ENCODE peak calls at places on chromosomes 16 and 17, in seven cellular contexts. One of them, this sample, is unnamed.

GRCh38 chr16:72942021-72942420 is 105.9 kb downstream of the ZFHX3 start:
- DNase-seq in CD4-positive, alpha-beta memory T cell: no peak
- DNase-seq in left ventricle myocardium inferior: no peak
- DNase-seq in BE2C: no peak
- DNase-seq in transverse colon: no peak
- DNase-seq in adipocyte: no peak
- DNase-seq in heart right ventricle: no peak
- DNase-seq in this sample: no peak

GRCh38 chr17:15660077-15660476 is 24.0 kb downstream of the TRIM16 start:
- DNase-seq in heart right ventricle: peak; percentile 50
- DNase-seq in BE2C: no peak
- DNase-seq in CD4-positive, alpha-beta memory T cell: no peak
- DNase-seq in transverse colon: no peak
- DNase-seq in left ventricle myocardium inferior: no peak
- DNase-seq in adipocyte: no peak
- DNase-seq in this sample: no peak

GRCh38 chr16:78763821-78764440 is 664.5 kb downstream of the WWOX start:
- DNase-seq in BE2C: no peak
- DNase-seq in transverse colon: no peak
- DNase-seq in CD4-positive, alpha-beta memory T cell: no peak
- DNase-seq in adipocyte: no peak
- DNase-seq in left ventricle myocardium inferior: no peak
- DNase-seq in heart right ventricle: no peak
- DNase-seq in this sample: no peak

GRCh38 chr16:2028146-2028545 is 1.4 kb downstream of the NHERF2 start:
- DNase-seq in CD4-positive, alpha-beta memory T cell: no peak
- DNase-seq in transverse colon: no peak
- DNase-seq in heart right ventricle: no peak
- DNase-seq in left ventricle myocardium inferior: no peak
- DNase-seq in adipocyte: no peak
- DNase-seq in BE2C: no peak
- DNase-seq in this sample: no peak

GRCh38 chr16:3129137-3130131 is 5.4 kb upstream of the ZNF213 start:
- DNase-seq in adipocyte: peak; percentile 94
- DNase-seq in transverse colon: peak; percentile 74
- DNase-seq in heart right ventricle: peak; percentile 84
- DNase-seq in CD4-positive, alpha-beta memory T cell: peak; percentile 89
- DNase-seq in left ventricle myocardium inferior: peak; percentile 63
- DNase-seq in BE2C: peak; percentile 87
- DNase-seq in this sample: peak; percentile 78

GRCh38 chr16:11679941-11680911 is 12.0 kb downstream of the SNN start:
- DNase-seq in heart right ventricle: no peak
- DNase-seq in CD4-positive, alpha-beta memory T cell: no peak
- DNase-seq in transverse colon: no peak
- DNase-seq in left ventricle myocardium inferior: no peak
- DNase-seq in BE2C: no peak
- DNase-seq in adipocyte: no peak
- DNase-seq in this sample: no peak

GRCh38 chr17:17216776-17217175 is 10.6 kb upstream of the PLD6 start:
- DNase-seq in transverse colon: no peak
- DNase-seq in heart right ventricle: no peak
- DNase-seq in CD4-positive, alpha-beta memory T cell: no peak
- DNase-seq in BE2C: no peak
- DNase-seq in left ventricle myocardium inferior: no peak
- DNase-seq in adipocyte: no peak
- DNase-seq in this sample: no peak

GRCh38 chr17:81192386-81193050 is 26.5 kb upstream of the AATK start:
- DNase-seq in adipocyte: no peak
- DNase-seq in BE2C: peak; percentile 21
- DNase-seq in transverse colon: no peak
- DNase-seq in CD4-positive, alpha-beta memory T cell: no peak
- DNase-seq in left ventricle myocardium inferior: no peak
- DNase-seq in heart right ventricle: no peak
- DNase-seq in this sample: no peak

GRCh38 chr17:75876938-75877751 is 1.2 kb downstream of the TRIM47 start:
- DNase-seq in transverse colon: peak; percentile 88
- DNase-seq in heart right ventricle: peak; percentile 97
- DNase-seq in adipocyte: peak; percentile 97
- DNase-seq in CD4-positive, alpha-beta memory T cell: peak; percentile 21
- DNase-seq in BE2C: peak; percentile 75
- DNase-seq in left ventricle myocardium inferior: peak; percentile 96
- DNase-seq in this sample: peak; percentile 85

GRCh38 chr16:15961557-15962205 is 12.3 kb downstream of the ABCC1 start:
- DNase-seq in adipocyte: no peak
- DNase-seq in CD4-positive, alpha-beta memory T cell: peak; percentile 69
- DNase-seq in BE2C: no peak
- DNase-seq in left ventricle myocardium inferior: no peak
- DNase-seq in transverse colon: no peak
- DNase-seq in heart right ventricle: no peak
- DNase-seq in this sample: no peak

GRCh38 chr17:28206292-28206691 is 112.7 kb upstream of the TMEM97 start:
- DNase-seq in adipocyte: no peak
- DNase-seq in left ventricle myocardium inferior: no peak
- DNase-seq in transverse colon: no peak
- DNase-seq in CD4-positive, alpha-beta memory T cell: no peak
- DNase-seq in heart right ventricle: no peak
- DNase-seq in BE2C: no peak
- DNase-seq in this sample: no peak

GRCh38 chr17:35713069-35713728 is 18.2 kb upstream of the RASL10B start:
- DNase-seq in BE2C: peak; percentile 44
- DNase-seq in CD4-positive, alpha-beta memory T cell: no peak
- DNase-seq in transverse colon: no peak
- DNase-seq in heart right ventricle: peak; percentile 51
- DNase-seq in left ventricle myocardium inferior: no peak
- DNase-seq in adipocyte: peak; percentile 80
- DNase-seq in this sample: no peak

GRCh38 chr16:21656795-21657768 is 4.7 kb upstream of the IGSF6 start:
- DNase-seq in CD4-positive, alpha-beta memory T cell: peak; percentile 64
- DNase-seq in left ventricle myocardium inferior: no peak
- DNase-seq in BE2C: peak; percentile 43
- DNase-seq in heart right ventricle: peak; percentile 34
- DNase-seq in adipocyte: peak; percentile 84
- DNase-seq in transverse colon: no peak
- DNase-seq in this sample: no peak

GRCh38 chr17:48497103-48497502 is 33.7 kb downstream of the HOXB1 start:
- DNase-seq in left ventricle myocardium inferior: no peak
- DNase-seq in transverse colon: no peak
- DNase-seq in BE2C: no peak
- DNase-seq in heart right ventricle: no peak
- DNase-seq in adipocyte: no peak
- DNase-seq in CD4-positive, alpha-beta memory T cell: no peak
- DNase-seq in this sample: no peak

GRCh38 chr17:42623732-42624596 is 14.5 kb downstream of the TUBG1 start:
- DNase-seq in CD4-positive, alpha-beta memory T cell: no peak
- DNase-seq in left ventricle myocardium inferior: no peak
- DNase-seq in transverse colon: peak; percentile 42
- DNase-seq in adipocyte: no peak
- DNase-seq in BE2C: no peak
- DNase-seq in heart right ventricle: no peak
- DNase-seq in this sample: no peak

GRCh38 chr16:25692307-25692706 is 548 bp downstream of the HS3ST4 start:
- DNase-seq in heart right ventricle: no peak
- DNase-seq in transverse colon: no peak
- DNase-seq in adipocyte: no peak
- DNase-seq in left ventricle myocardium inferior: no peak
- DNase-seq in CD4-positive, alpha-beta memory T cell: no peak
- DNase-seq in BE2C: no peak
- DNase-seq in this sample: no peak

GRCh38 chr17:81665205-81666091 is 957 bp downstream of the OXLD1 start:
- DNase-seq in adipocyte: peak; percentile 25
- DNase-seq in BE2C: no peak
- DNase-seq in transverse colon: peak; percentile 39
- DNase-seq in CD4-positive, alpha-beta memory T cell: peak; percentile 28
- DNase-seq in left ventricle myocardium inferior: no peak
- DNase-seq in heart right ventricle: no peak
- DNase-seq in this sample: peak; percentile 62

GRCh38 chr17:27296427-27296979 is 2.6 kb downstream of the WSB1 start:
- DNase-seq in CD4-positive, alpha-beta memory T cell: no peak
- DNase-seq in left ventricle myocardium inferior: no peak
- DNase-seq in BE2C: no peak
- DNase-seq in transverse colon: no peak
- DNase-seq in adipocyte: peak; percentile 87
- DNase-seq in heart right ventricle: no peak
- DNase-seq in this sample: no peak

GRCh38 chr16:88463411-88463810 is 10.3 kb downstream of the ZFPM1 start:
- DNase-seq in BE2C: no peak
- DNase-seq in left ventricle myocardium inferior: no peak
- DNase-seq in CD4-positive, alpha-beta memory T cell: no peak
- DNase-seq in transverse colon: no peak
- DNase-seq in adipocyte: no peak
- DNase-seq in heart right ventricle: no peak
- DNase-seq in this sample: no peak

GRCh38 chr16:13036600-13036999 is 135.2 kb downstream of the SHISA9 start:
- DNase-seq in adipocyte: peak; percentile 73
- DNase-seq in heart right ventricle: peak; percentile 37
- DNase-seq in transverse colon: no peak
- DNase-seq in CD4-positive, alpha-beta memory T cell: peak; percentile 1
- DNase-seq in BE2C: no peak
- DNase-seq in left ventricle myocardium inferior: peak; percentile 19
- DNase-seq in this sample: no peak

GRCh38 chr17:58536541-58536940 is 22.1 kb upstream of the MTMR4 start:
- DNase-seq in CD4-positive, alpha-beta memory T cell: no peak
- DNase-seq in heart right ventricle: no peak
- DNase-seq in left ventricle myocardium inferior: no peak
- DNase-seq in adipocyte: no peak
- DNase-seq in transverse colon: no peak
- DNase-seq in BE2C: no peak
- DNase-seq in this sample: no peak

DNA sequence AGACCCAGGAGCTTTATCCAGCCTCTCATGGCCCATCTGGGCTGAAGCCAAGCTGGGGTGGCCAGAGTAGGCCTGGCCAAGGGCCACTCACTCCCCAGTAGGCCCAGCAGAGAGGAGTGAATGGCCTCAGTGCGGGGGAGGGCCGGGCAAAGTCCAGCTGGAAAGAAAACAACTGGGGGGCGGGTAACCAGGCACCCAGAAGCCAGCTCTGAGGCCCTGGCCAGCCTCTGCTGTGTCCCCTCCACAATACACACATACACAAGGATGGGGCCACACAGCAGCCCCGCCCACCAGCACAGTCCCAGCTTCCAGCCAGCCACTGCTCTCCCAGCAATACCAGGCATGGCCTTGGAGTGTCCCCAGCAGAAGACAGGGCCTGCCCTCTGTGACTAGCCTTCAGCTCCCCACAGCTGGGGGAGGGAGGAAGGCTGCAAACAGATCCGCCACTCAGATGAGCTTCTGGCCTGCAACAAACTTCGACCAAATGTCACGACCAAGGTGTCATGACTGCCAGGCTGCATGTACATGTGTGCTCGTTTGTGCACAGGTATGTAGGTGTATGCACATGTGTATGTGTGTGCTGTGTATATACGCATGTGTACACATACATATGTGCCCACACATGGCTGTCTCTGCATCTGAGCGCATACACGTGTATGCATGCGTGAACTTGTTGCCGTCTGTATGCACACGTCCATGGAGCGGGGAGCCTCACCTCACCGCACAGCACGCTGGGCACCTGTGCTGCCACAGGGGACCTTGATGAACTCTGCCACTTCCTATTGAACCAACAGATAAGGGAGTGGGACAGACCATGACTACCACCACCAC is 5.0 kb downstream of the CARHSP1 start:
- DNase-seq in left ventricle myocardium inferior: peak; percentile 45
- DNase-seq in transverse colon: peak; percentile 71
- DNase-seq in heart right ventricle: no peak
- DNase-seq in CD4-positive, alpha-beta memory T cell: no peak
- DNase-seq in BE2C: peak; percentile 57
- DNase-seq in adipocyte: no peak
- DNase-seq in this sample: no peak
- H3K4me1 ChIP-seq in left ventricle myocardium inferior: peaks cover 100% of the 10 kb centered on the region
- H3K4me1 ChIP-seq in transverse colon: peaks cover 55% of the 10 kb centered on the region
- H3K4me1 ChIP-seq in heart right ventricle: peaks cover 82% of the 10 kb centered on the region
- H3K4me1 ChIP-seq in CD4-positive, alpha-beta memory T cell: peaks cover 44% of the 10 kb centered on the region
- H3K4me1 ChIP-seq in BE2C: peaks cover 15% of the 10 kb centered on the region
- H3K4me1 ChIP-seq in adipocyte: peaks cover 73% of the 10 kb centered on the region
- H3K4me1 ChIP-seq in this sample: peaks cover 83% of the 10 kb centered on the region

GRCh38 chr17:78908426-78908825 is 5.4 kb upstream of the CEP295NL start:
- DNase-seq in left ventricle myocardium inferior: no peak
- DNase-seq in BE2C: no peak
- DNase-seq in adipocyte: no peak
- DNase-seq in CD4-positive, alpha-beta memory T cell: no peak
- DNase-seq in heart right ventricle: no peak
- DNase-seq in transverse colon: no peak
- DNase-seq in this sample: no peak
- H3K4me1 ChIP-seq in left ventricle myocardium inferior: peaks cover 58% of the 10 kb centered on the region
- H3K4me1 ChIP-seq in BE2C: peaks cover 4% of the 10 kb centered on the region
- H3K4me1 ChIP-seq in adipocyte: peaks cover 26% of the 10 kb centered on the region
- H3K4me1 ChIP-seq in CD4-positive, alpha-beta memory T cell: peaks cover 3% of the 10 kb centered on the region
- H3K4me1 ChIP-seq in heart right ventricle: peaks cover 41% of the 10 kb centered on the region
- H3K4me1 ChIP-seq in transverse colon: peaks cover 6% of the 10 kb centered on the region
- H3K4me1 ChIP-seq in this sample: peaks cover 21% of the 10 kb centered on the region

GRCh38 chr17:61309857-61310256 is 89.8 kb upstream of the TBX2 start:
- DNase-seq in heart right ventricle: no peak
- DNase-seq in CD4-positive, alpha-beta memory T cell: no peak
- DNase-seq in adipocyte: peak; percentile 51
- DNase-seq in left ventricle myocardium inferior: no peak
- DNase-seq in BE2C: no peak
- DNase-seq in transverse colon: no peak
- DNase-seq in this sample: no peak

GRCh38 chr17:61312406-61313295 is 87.0 kb upstream of the TBX2 start:
- DNase-seq in BE2C: no peak
- DNase-seq in transverse colon: no peak
- DNase-seq in heart right ventricle: no peak
- DNase-seq in left ventricle myocardium inferior: no peak
- DNase-seq in CD4-positive, alpha-beta memory T cell: no peak
- DNase-seq in adipocyte: no peak
- DNase-seq in this sample: no peak

GRCh38 chr17:61307905-61308886 is 91.4 kb upstream of the TBX2 start:
- DNase-seq in heart right ventricle: no peak
- DNase-seq in transverse colon: no peak
- DNase-seq in CD4-positive, alpha-beta memory T cell: no peak
- DNase-seq in left ventricle myocardium inferior: no peak
- DNase-seq in adipocyte: peak; percentile 98
- DNase-seq in BE2C: no peak
- DNase-seq in this sample: no peak

GRCh38 chr17:61309362-61309761 is 90.3 kb upstream of the TBX2 start:
- DNase-seq in heart right ventricle: no peak
- DNase-seq in transverse colon: no peak
- DNase-seq in adipocyte: no peak
- DNase-seq in CD4-positive, alpha-beta memory T cell: no peak
- DNase-seq in left ventricle myocardium inferior: no peak
- DNase-seq in BE2C: no peak
- DNase-seq in this sample: no peak

DNA sequence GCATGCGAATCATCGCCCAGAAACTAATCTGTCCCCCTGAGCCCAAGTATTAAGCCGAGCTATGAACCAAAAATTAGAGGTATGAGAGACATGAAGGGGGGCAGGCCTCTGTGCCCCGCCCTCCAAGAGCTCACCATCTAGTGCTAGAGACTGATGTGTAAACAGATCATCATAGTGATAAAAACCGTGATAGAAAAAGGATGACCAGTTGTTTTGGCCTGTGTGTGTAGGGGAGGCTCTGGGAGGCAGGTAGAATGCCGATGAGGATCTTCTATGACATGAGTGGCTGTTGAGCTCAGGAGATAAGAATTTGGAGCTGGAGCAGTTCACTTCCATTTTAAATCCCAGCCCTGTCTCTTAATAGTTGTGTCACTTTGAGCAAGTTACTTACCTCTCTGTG is 89.0 kb upstream of the TBX2 start:
- DNase-seq in left ventricle myocardium inferior: no peak
- DNase-seq in transverse colon: no peak
- DNase-seq in CD4-positive, alpha-beta memory T cell: no peak
- DNase-seq in BE2C: no peak
- DNase-seq in adipocyte: no peak
- DNase-seq in heart right ventricle: no peak
- DNase-seq in this sample: no peak
- H3K4me1 ChIP-seq in left ventricle myocardium inferior: peaks cover 29% of the 10 kb centered on the region
- H3K4me1 ChIP-seq in transverse colon: peaks cover 7% of the 10 kb centered on the region
- H3K4me1 ChIP-seq in CD4-positive, alpha-beta memory T cell: no peaks in the 10 kb centered on the region
- H3K4me1 ChIP-seq in BE2C: peaks cover 28% of the 10 kb centered on the region
- H3K4me1 ChIP-seq in adipocyte: peaks cover 66% of the 10 kb centered on the region
- H3K4me1 ChIP-seq in heart right ventricle: peaks cover 27% of the 10 kb centered on the region
- H3K4me1 ChIP-seq in this sample: peaks cover 17% of the 10 kb centered on the region

GRCh38 chr17:60087882-60088669 is 9.4 kb upstream of the HEATR6 start:
- DNase-seq in transverse colon: peak; percentile 49
- DNase-seq in BE2C: no peak
- DNase-seq in adipocyte: peak; percentile 78
- DNase-seq in CD4-positive, alpha-beta memory T cell: no peak
- DNase-seq in left ventricle myocardium inferior: no peak
- DNase-seq in heart right ventricle: no peak
- DNase-seq in this sample: no peak
- H3K4me1 ChIP-seq in transverse colon: no peaks in the 10 kb centered on the region
- H3K4me1 ChIP-seq in BE2C: no peaks in the 10 kb centered on the region
- H3K4me1 ChIP-seq in adipocyte: peaks cover 41% of the 10 kb centered on the region
- H3K4me1 ChIP-seq in CD4-positive, alpha-beta memory T cell: no peaks in the 10 kb centered on the region
- H3K4me1 ChIP-seq in left ventricle myocardium inferior: no peaks in the 10 kb centered on the region
- H3K4me1 ChIP-seq in heart right ventricle: no peaks in the 10 kb centered on the region
- H3K4me1 ChIP-seq in this sample: peaks cover 34% of the 10 kb centered on the region